ENCODE peak calls at places on chromosome 3, in five cellular contexts. One of them, this sample, is unnamed.
A peak's percentile ranks its signal among the peaks of the same experiment; 100 is the strongest.

GRCh38 chr3:138608322-138609214 is at the start of gene FAIM:
- DNase-seq in H7: peak; percentile 84
- DNase-seq in small intestine: peak; percentile 61
- DNase-seq in germinal center: peak; percentile 65
- DNase-seq in Calu3: peak; percentile 81
- DNase-seq in this sample: peak; percentile 36

GRCh38 chr3:171057075-171057474 is 30.6 kb upstream of the SLC2A2 start:
- DNase-seq in Calu3: no peak
- DNase-seq in small intestine: no peak
- DNase-seq in germinal center: no peak
- DNase-seq in H7: no peak
- DNase-seq in this sample: no peak

GRCh38 chr3:49807427-49808114 is 4.5 kb downstream of the INKA1 start:
- DNase-seq in small intestine: no peak
- DNase-seq in Calu3: no peak
- DNase-seq in H7: peak; percentile 17
- DNase-seq in germinal center: no peak
- DNase-seq in this sample: no peak

GRCh38 chr3:39705351-39705900 is 104.0 kb upstream of the MYRIP start:
- DNase-seq in H7: no peak
- DNase-seq in Calu3: no peak
- DNase-seq in germinal center: no peak
- DNase-seq in small intestine: no peak
- DNase-seq in this sample: no peak

GRCh38 chr3:123401836-123402530 is 46.9 kb downstream of the ADCY5 start:
- DNase-seq in germinal center: no peak
- DNase-seq in H7: no peak
- DNase-seq in small intestine: no peak
- DNase-seq in Calu3: no peak
- DNase-seq in this sample: no peak

GRCh38 chr3:176120507-176120906 is 1076.8 kb downstream of the TBL1XR1 start:
- DNase-seq in H7: no peak
- DNase-seq in small intestine: no peak
- DNase-seq in germinal center: no peak
- DNase-seq in Calu3: no peak
- DNase-seq in this sample: peak; percentile 95

GRCh38 chr3:44409640-44410410 is 67.6 kb downstream of the ZNF445 start:
- DNase-seq in Calu3: no peak
- DNase-seq in small intestine: no peak
- DNase-seq in germinal center: no peak
- DNase-seq in H7: no peak
- DNase-seq in this sample: no peak

GRCh38 chr3:178421069-178421468 is 115.2 kb upstream of the KCNMB2 start:
- DNase-seq in H7: no peak
- DNase-seq in germinal center: no peak
- DNase-seq in small intestine: no peak
- DNase-seq in Calu3: no peak
- DNase-seq in this sample: peak; percentile 55

GRCh38 chr3:24704496-24704895 is 209.8 kb upstream of the THRB start:
- DNase-seq in Calu3: no peak
- DNase-seq in H7: no peak
- DNase-seq in small intestine: no peak
- DNase-seq in germinal center: no peak
- DNase-seq in this sample: no peak

GRCh38 chr3:114558271-114558670 is 264.4 kb downstream of the TIGIT start:
- DNase-seq in germinal center: no peak
- DNase-seq in small intestine: no peak
- DNase-seq in H7: no peak
- DNase-seq in Calu3: no peak
- DNase-seq in this sample: no peak

GRCh38 chr3:112776000-112776399 is 70.7 kb downstream of the CD200R1L start:
- DNase-seq in H7: no peak
- DNase-seq in small intestine: no peak
- DNase-seq in Calu3: no peak
- DNase-seq in germinal center: no peak
- DNase-seq in this sample: no peak

GRCh38 chr3:44130249-44130648 is 111.4 kb upstream of the TOPAZ1 start:
- DNase-seq in H7: no peak
- DNase-seq in Calu3: no peak
- DNase-seq in germinal center: no peak
- DNase-seq in small intestine: no peak
- DNase-seq in this sample: no peak